ENCODE peak calls at places on chromosomes 5 and 9, in ten cellular contexts. One of them, this sample, is unnamed.
A peak's percentile ranks its signal among the peaks of the same experiment; 100 is the strongest.

GRCh38 chr5:173570321-173571090 is 45.9 kb downstream of the BOD1 start:
- DNase-seq in PC-3: no peak
- DNase-seq in stomach: no peak
- DNase-seq in bronchial epithelial cell: no peak
- DNase-seq in adipocyte: no peak
- DNase-seq in heart left ventricle: no peak
- DNase-seq in spleen: no peak
- DNase-seq in H9: no peak
- DNase-seq in H7: no peak
- DNase-seq in colonic mucosa: no peak
- DNase-seq in this sample: no peak

GRCh38 chr5:77645158-77645994 is 6.9 kb upstream of the OTP start:
- DNase-seq in PC-3: no peak
- DNase-seq in stomach: peak; percentile 47
- DNase-seq in bronchial epithelial cell: no peak
- DNase-seq in adipocyte: peak; percentile 44
- DNase-seq in heart left ventricle: no peak
- DNase-seq in spleen: peak; percentile 87
- DNase-seq in H9: peak; percentile 66
- DNase-seq in H7: peak; percentile 93
- DNase-seq in colonic mucosa: no peak
- DNase-seq in this sample: no peak

GRCh38 chr5:29924107-29924506 is 1269.4 kb upstream of the CDH6 start:
- DNase-seq in PC-3: peak; percentile 25
- DNase-seq in stomach: no peak
- DNase-seq in bronchial epithelial cell: peak; percentile 0
- DNase-seq in adipocyte: no peak
- DNase-seq in heart left ventricle: no peak
- DNase-seq in spleen: no peak
- DNase-seq in H9: no peak
- DNase-seq in H7: no peak
- DNase-seq in colonic mucosa: no peak
- DNase-seq in this sample: no peak

GRCh38 chr9:14715102-14715501 is 7.4 kb downstream of the CER1 start:
- DNase-seq in PC-3: no peak
- DNase-seq in stomach: no peak
- DNase-seq in bronchial epithelial cell: no peak
- DNase-seq in adipocyte: no peak
- DNase-seq in heart left ventricle: no peak
- DNase-seq in spleen: no peak
- DNase-seq in H9: no peak
- DNase-seq in H7: no peak
- DNase-seq in colonic mucosa: no peak
- DNase-seq in this sample: no peak

GRCh38 chr5:10635257-10635860 is 71.5 kb downstream of the ANKRD33B start:
- DNase-seq in PC-3: peak; percentile 92
- DNase-seq in stomach: no peak
- DNase-seq in bronchial epithelial cell: peak; percentile 77
- DNase-seq in adipocyte: no peak
- DNase-seq in heart left ventricle: no peak
- DNase-seq in spleen: no peak
- DNase-seq in H9: no peak
- DNase-seq in H7: peak; percentile 76
- DNase-seq in colonic mucosa: no peak
- DNase-seq in this sample: no peak

GRCh38 chr9:128434340-128434739 is 13.7 kb downstream of the CERCAM start:
- DNase-seq in PC-3: no peak
- DNase-seq in stomach: no peak
- DNase-seq in bronchial epithelial cell: no peak
- DNase-seq in adipocyte: no peak
- DNase-seq in heart left ventricle: no peak
- DNase-seq in spleen: no peak
- DNase-seq in H9: no peak
- DNase-seq in H7: peak; percentile 41
- DNase-seq in colonic mucosa: no peak
- DNase-seq in this sample: no peak

GRCh38 chr9:98129451-98129881 is 10.4 kb upstream of the TRIM14 start:
- DNase-seq in PC-3: no peak
- DNase-seq in stomach: no peak
- DNase-seq in bronchial epithelial cell: no peak
- DNase-seq in adipocyte: no peak
- DNase-seq in heart left ventricle: peak; percentile 31
- DNase-seq in spleen: peak; percentile 81
- DNase-seq in H9: no peak
- DNase-seq in H7: no peak
- DNase-seq in colonic mucosa: no peak
- DNase-seq in this sample: no peak

GRCh38 chr5:10885026-10885425 is 124.0 kb upstream of the DAP start:
- DNase-seq in PC-3: peak; percentile 93
- DNase-seq in stomach: no peak
- DNase-seq in bronchial epithelial cell: peak; percentile 4
- DNase-seq in adipocyte: peak; percentile 32
- DNase-seq in heart left ventricle: no peak
- DNase-seq in spleen: no peak
- DNase-seq in H9: no peak
- DNase-seq in H7: no peak
- DNase-seq in colonic mucosa: no peak
- DNase-seq in this sample: no peak

GRCh38 chr9:34624475-34624984 is 4.2 kb upstream of the DCTN3 start:
- DNase-seq in PC-3: no peak
- DNase-seq in stomach: no peak
- DNase-seq in bronchial epithelial cell: no peak
- DNase-seq in adipocyte: no peak
- DNase-seq in heart left ventricle: no peak
- DNase-seq in spleen: no peak
- DNase-seq in H9: no peak
- DNase-seq in H7: peak; percentile 83
- DNase-seq in colonic mucosa: no peak
- DNase-seq in this sample: no peak

GRCh38 chr9:34623386-34624235 is 3.3 kb upstream of the DCTN3 start:
- DNase-seq in PC-3: no peak
- DNase-seq in stomach: no peak
- DNase-seq in bronchial epithelial cell: no peak
- DNase-seq in adipocyte: no peak
- DNase-seq in heart left ventricle: no peak
- DNase-seq in spleen: peak; percentile 81
- DNase-seq in H9: no peak
- DNase-seq in H7: peak; percentile 68
- DNase-seq in colonic mucosa: no peak
- DNase-seq in this sample: no peak

GRCh38 chr9:34627716-34628655 is 880 bp downstream of the ARID3C start:
- DNase-seq in PC-3: no peak
- DNase-seq in stomach: no peak
- DNase-seq in bronchial epithelial cell: no peak
- DNase-seq in adipocyte: no peak
- DNase-seq in heart left ventricle: no peak
- DNase-seq in spleen: no peak
- DNase-seq in H9: no peak
- DNase-seq in H7: no peak
- DNase-seq in colonic mucosa: no peak
- DNase-seq in this sample: no peak

GRCh38 chr9:34628656-34629491 is at the start of gene ARID3C:
- DNase-seq in PC-3: peak; percentile 28
- DNase-seq in stomach: peak; percentile 61
- DNase-seq in bronchial epithelial cell: no peak
- DNase-seq in adipocyte: peak; percentile 68
- DNase-seq in heart left ventricle: no peak
- DNase-seq in spleen: no peak
- DNase-seq in H9: peak; percentile 47
- DNase-seq in H7: peak; percentile 90
- DNase-seq in colonic mucosa: no peak
- DNase-seq in this sample: peak; percentile 75

DNA sequence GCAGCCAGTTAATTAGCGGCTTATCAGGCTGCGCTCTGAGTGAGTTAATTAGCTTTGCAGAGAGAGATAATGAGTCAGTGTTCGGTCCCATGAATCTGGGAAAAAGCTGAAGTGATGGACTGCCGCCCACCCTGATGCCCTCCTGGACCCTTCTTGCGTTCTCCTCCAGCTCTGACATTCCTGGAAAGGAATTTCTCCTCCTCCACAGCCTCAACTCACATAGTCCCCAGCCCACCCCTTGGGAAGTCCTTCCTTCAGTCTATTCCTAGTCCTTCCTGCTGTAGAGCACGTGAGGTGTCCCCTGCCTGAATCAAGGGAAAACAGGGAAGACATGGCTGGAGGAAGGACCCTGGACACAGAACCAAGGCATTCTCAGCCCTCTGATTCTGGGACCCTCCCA is 3.8 kb downstream of the ARID3C start:
- DNase-seq in PC-3: no peak
- DNase-seq in stomach: no peak
- DNase-seq in bronchial epithelial cell: no peak
- DNase-seq in adipocyte: no peak
- DNase-seq in heart left ventricle: no peak
- DNase-seq in spleen: no peak
- DNase-seq in H9: no peak
- DNase-seq in H7: no peak
- DNase-seq in colonic mucosa: no peak
- DNase-seq in this sample: no peak
- H3K27me3 ChIP-seq in PC-3: peaks cover 14% of the 10 kb centered on the region
- H3K27me3 ChIP-seq in stomach: peaks cover 91% of the 10 kb centered on the region
- H3K27me3 ChIP-seq in bronchial epithelial cell: peaks cover 53% of the 10 kb centered on the region
- H3K27me3 ChIP-seq in adipocyte: peaks cover 71% of the 10 kb centered on the region
- H3K27me3 ChIP-seq in heart left ventricle: peaks cover 78% of the 10 kb centered on the region
- H3K27me3 ChIP-seq in spleen: peaks cover 72% of the 10 kb centered on the region
- H3K27me3 ChIP-seq in H9: peaks cover 46% of the 10 kb centered on the region
- H3K27me3 ChIP-seq in H7: peaks cover 72% of the 10 kb centered on the region
- H3K27me3 ChIP-seq in colonic mucosa: peaks cover 79% of the 10 kb centered on the region
- H3K27me3 ChIP-seq in this sample: peaks cover 83% of the 10 kb centered on the region

GRCh38 chr9:21974542-21975409 is 19.4 kb downstream of the CDKN2A start:
- DNase-seq in PC-3: no peak
- DNase-seq in stomach: peak; percentile 61
- DNase-seq in bronchial epithelial cell: peak; percentile 56
- DNase-seq in adipocyte: peak; percentile 83
- DNase-seq in heart left ventricle: no peak
- DNase-seq in spleen: peak; percentile 83
- DNase-seq in H9: peak; percentile 92
- DNase-seq in H7: peak; percentile 93
- DNase-seq in colonic mucosa: no peak
- DNase-seq in this sample: no peak

GRCh38 chr9:21974230-21974541 is 20.0 kb downstream of the CDKN2A start:
- DNase-seq in PC-3: no peak
- DNase-seq in stomach: no peak
- DNase-seq in bronchial epithelial cell: no peak
- DNase-seq in adipocyte: peak; percentile 41
- DNase-seq in heart left ventricle: no peak
- DNase-seq in spleen: no peak
- DNase-seq in H9: no peak
- DNase-seq in H7: no peak
- DNase-seq in colonic mucosa: no peak
- DNase-seq in this sample: no peak

GRCh38 chr9:21970001-21970799 is 24.0 kb downstream of the CDKN2A start:
- DNase-seq in PC-3: no peak
- DNase-seq in stomach: no peak
- DNase-seq in bronchial epithelial cell: no peak
- DNase-seq in adipocyte: no peak
- DNase-seq in heart left ventricle: no peak
- DNase-seq in spleen: no peak
- DNase-seq in H9: peak; percentile 37
- DNase-seq in H7: no peak
- DNase-seq in colonic mucosa: no peak
- DNase-seq in this sample: no peak

GRCh38 chr9:21970800-21971620 is 23.2 kb downstream of the CDKN2A start:
- DNase-seq in PC-3: no peak
- DNase-seq in stomach: no peak
- DNase-seq in bronchial epithelial cell: no peak
- DNase-seq in adipocyte: no peak
- DNase-seq in heart left ventricle: no peak
- DNase-seq in spleen: no peak
- DNase-seq in H9: peak; percentile 40
- DNase-seq in H7: peak; percentile 55
- DNase-seq in colonic mucosa: no peak
- DNase-seq in this sample: no peak

DNA sequence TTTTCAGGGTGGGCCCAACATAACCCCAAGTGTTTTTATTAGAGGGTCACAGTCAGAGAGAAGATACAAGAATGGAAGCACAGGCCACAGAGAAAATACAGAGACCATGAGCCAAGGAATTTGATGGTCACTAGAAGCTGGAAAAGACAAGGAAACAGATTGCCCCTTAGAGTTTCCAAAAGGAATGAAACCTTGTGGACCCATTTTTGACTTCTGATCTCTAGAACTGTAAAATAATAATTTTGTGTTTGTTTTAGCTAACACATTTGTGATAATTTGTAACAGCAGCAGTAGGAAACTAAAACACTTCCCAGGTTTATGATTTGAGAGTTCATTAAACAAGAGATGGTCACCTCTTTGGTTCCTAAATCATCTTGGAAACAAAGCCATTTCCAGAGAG is 21.8 kb downstream of the CDKN2A start:
- DNase-seq in PC-3: no peak
- DNase-seq in stomach: no peak
- DNase-seq in bronchial epithelial cell: no peak
- DNase-seq in adipocyte: no peak
- DNase-seq in heart left ventricle: no peak
- DNase-seq in spleen: no peak
- DNase-seq in H9: no peak
- DNase-seq in H7: no peak
- DNase-seq in colonic mucosa: no peak
- DNase-seq in this sample: no peak
- H3K27me3 ChIP-seq in PC-3: no peaks in the 10 kb centered on the region
- H3K27me3 ChIP-seq in stomach: peaks cover 100% of the 10 kb centered on the region
- H3K27me3 ChIP-seq in bronchial epithelial cell: peaks cover 41% of the 10 kb centered on the region
- H3K27me3 ChIP-seq in adipocyte: peaks cover 41% of the 10 kb centered on the region
- H3K27me3 ChIP-seq in heart left ventricle: peaks cover 100% of the 10 kb centered on the region
- H3K27me3 ChIP-seq in spleen: peaks cover 97% of the 10 kb centered on the region
- H3K27me3 ChIP-seq in H9: peaks cover 80% of the 10 kb centered on the region
- H3K27me3 ChIP-seq in H7: peaks cover 99% of the 10 kb centered on the region
- H3K27me3 ChIP-seq in colonic mucosa: peaks cover 98% of the 10 kb centered on the region
- H3K27me3 ChIP-seq in this sample: peaks cover 99% of the 10 kb centered on the region

DNA sequence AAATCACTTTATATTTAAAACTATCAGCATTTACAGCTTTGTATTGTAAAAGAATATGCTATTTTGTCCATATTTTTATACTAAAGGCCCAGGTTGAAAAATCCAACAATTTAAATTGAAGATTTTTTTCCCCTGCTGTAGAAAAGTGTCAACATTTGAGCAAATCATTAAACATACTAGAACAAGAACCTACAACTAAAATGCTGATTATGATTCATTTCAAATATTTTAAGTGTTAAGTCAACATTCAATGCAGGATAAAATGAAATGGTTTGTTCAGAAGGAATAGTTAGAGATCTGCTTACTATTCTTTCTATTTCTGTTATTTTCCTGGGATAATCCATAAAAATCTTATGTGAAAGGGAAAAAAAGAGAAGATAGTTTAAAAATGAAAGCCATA is 866.5 kb upstream of the DMAC1 start:
- DNase-seq in PC-3: no peak
- DNase-seq in stomach: no peak
- DNase-seq in bronchial epithelial cell: peak; percentile 44
- DNase-seq in adipocyte: no peak
- DNase-seq in heart left ventricle: no peak
- DNase-seq in spleen: no peak
- DNase-seq in H9: no peak
- DNase-seq in H7: no peak
- DNase-seq in colonic mucosa: no peak
- DNase-seq in this sample: no peak
- H3K27me3 ChIP-seq in PC-3: no peaks in the 10 kb centered on the region
- H3K27me3 ChIP-seq in stomach: no peaks in the 10 kb centered on the region
- H3K27me3 ChIP-seq in bronchial epithelial cell: no peaks in the 10 kb centered on the region
- H3K27me3 ChIP-seq in adipocyte: no peaks in the 10 kb centered on the region
- H3K27me3 ChIP-seq in heart left ventricle: no peaks in the 10 kb centered on the region
- H3K27me3 ChIP-seq in spleen: no peaks in the 10 kb centered on the region
- H3K27me3 ChIP-seq in H9: no peaks in the 10 kb centered on the region
- H3K27me3 ChIP-seq in H7: no peaks in the 10 kb centered on the region
- H3K27me3 ChIP-seq in colonic mucosa: no peaks in the 10 kb centered on the region
- H3K27me3 ChIP-seq in this sample: no peaks in the 10 kb centered on the region

GRCh38 chr5:131252824-131253171 is 11.1 kb upstream of the CDC42SE2 start:
- DNase-seq in PC-3: no peak
- DNase-seq in stomach: peak; percentile 65
- DNase-seq in bronchial epithelial cell: no peak
- DNase-seq in adipocyte: no peak
- DNase-seq in heart left ventricle: peak; percentile 42
- DNase-seq in spleen: peak; percentile 93
- DNase-seq in H9: no peak
- DNase-seq in H7: no peak
- DNase-seq in colonic mucosa: peak; percentile 63
- DNase-seq in this sample: peak; percentile 68

GRCh38 chr5:131245948-131246347 is 17.9 kb upstream of the CDC42SE2 start:
- DNase-seq in PC-3: peak; percentile 6
- DNase-seq in stomach: no peak
- DNase-seq in bronchial epithelial cell: no peak
- DNase-seq in adipocyte: no peak
- DNase-seq in heart left ventricle: no peak
- DNase-seq in spleen: no peak
- DNase-seq in H9: no peak
- DNase-seq in H7: no peak
- DNase-seq in colonic mucosa: peak; percentile 59
- DNase-seq in this sample: no peak

GRCh38 chr5:131254741-131255140 is 9.1 kb upstream of the CDC42SE2 start:
- DNase-seq in PC-3: no peak
- DNase-seq in stomach: no peak
- DNase-seq in bronchial epithelial cell: no peak
- DNase-seq in adipocyte: no peak
- DNase-seq in heart left ventricle: no peak
- DNase-seq in spleen: no peak
- DNase-seq in H9: no peak
- DNase-seq in H7: no peak
- DNase-seq in colonic mucosa: no peak
- DNase-seq in this sample: no peak

GRCh38 chr5:131246515-131246914 is 17.3 kb upstream of the CDC42SE2 start:
- DNase-seq in PC-3: no peak
- DNase-seq in stomach: no peak
- DNase-seq in bronchial epithelial cell: no peak
- DNase-seq in adipocyte: no peak
- DNase-seq in heart left ventricle: no peak
- DNase-seq in spleen: no peak
- DNase-seq in H9: no peak
- DNase-seq in H7: no peak
- DNase-seq in colonic mucosa: no peak
- DNase-seq in this sample: no peak

GRCh38 chr5:131250749-131251148 is 13.1 kb upstream of the CDC42SE2 start:
- DNase-seq in PC-3: no peak
- DNase-seq in stomach: no peak
- DNase-seq in bronchial epithelial cell: no peak
- DNase-seq in adipocyte: no peak
- DNase-seq in heart left ventricle: no peak
- DNase-seq in spleen: no peak
- DNase-seq in H9: no peak
- DNase-seq in H7: no peak
- DNase-seq in colonic mucosa: no peak
- DNase-seq in this sample: no peak
- H3K27me3 ChIP-seq in PC-3: no peaks in the 10 kb centered on the region
- H3K27me3 ChIP-seq in stomach: no peaks in the 10 kb centered on the region
- H3K27me3 ChIP-seq in bronchial epithelial cell: no peaks in the 10 kb centered on the region
- H3K27me3 ChIP-seq in adipocyte: no peaks in the 10 kb centered on the region
- H3K27me3 ChIP-seq in heart left ventricle: no peaks in the 10 kb centered on the region
- H3K27me3 ChIP-seq in spleen: no peaks in the 10 kb centered on the region
- H3K27me3 ChIP-seq in H9: no peaks in the 10 kb centered on the region
- H3K27me3 ChIP-seq in H7: no peaks in the 10 kb centered on the region
- H3K27me3 ChIP-seq in colonic mucosa: no peaks in the 10 kb centered on the region
- H3K27me3 ChIP-seq in this sample: no peaks in the 10 kb centered on the region

This sample was measured in upper lobe of right lung.